ENCODE peak calls at places on chromosomes 6 and 20, in seven cellular contexts. Y, H, L, B, C, N and J are unnamed samples.

GRCh38 chr20:3276400-3277015 is 37.5 kb upstream of the SLC4A11 start:
- DNase-seq in Y (peak; percentile 22), B (peak; percentile 60), H (no peak), C (peak; percentile 56), N (peak; percentile 24), L (peak; percentile 23), J (peak; percentile 48)

GRCh38 chr20:52859156-52859887 is 112.8 kb upstream of the TSHZ2 start:
- DNase-seq in N (no peak), B (peak; percentile 28), H (no peak), Y (no peak), C (peak; percentile 38), L (peak; percentile 54), J (no peak)

GRCh38 chr6:46263709-46264091 is 92.9 kb upstream of the ENPP5 start:
- DNase-seq in N (no peak), L (peak; percentile 10), H (no peak), Y (peak; percentile 20), B (no peak), C (no peak), J (no peak)

GRCh38 chr20:21272279-21272678 is 30.9 kb upstream of the XRN2 start:
- DNase-seq in B (peak; percentile 40), C (no peak), Y (peak; percentile 51), L (no peak), H (no peak), N (no peak), J (peak; percentile 51)

GRCh38 chr6:133854633-133855598 is 34.0 kb upstream of the TCF21 start:
- DNase-seq in Y (no peak), C (peak; percentile 60), N (peak; percentile 29), H (peak; percentile 74), L (peak; percentile 40), B (peak; percentile 46), J (no peak)

GRCh38 chr20:24668791-24669190 is 199.4 kb downstream of the SYNDIG1 start:
- DNase-seq in B (no peak), C (no peak), Y (no peak), H (no peak), L (no peak), N (no peak), J (no peak)

GRCh38 chr6:36677753-36678487 is 594 bp upstream of the CDKN1A start:
- DNase-seq in Y (no peak), H (no peak), B (no peak), L (peak; percentile 39), N (no peak), C (no peak), J (no peak)

GRCh38 chr6:167493961-167494697 is 169.2 kb downstream of the TTLL2 start:
- DNase-seq in C (no peak), N (no peak), L (no peak), H (no peak), Y (no peak), B (no peak), J (no peak)

GRCh38 chr20:51473771-51474170 is 68.7 kb downstream of the NFATC2 start:
- DNase-seq in L (no peak), B (no peak), N (no peak), Y (no peak), H (no peak), C (no peak), J (no peak)

DNA sequence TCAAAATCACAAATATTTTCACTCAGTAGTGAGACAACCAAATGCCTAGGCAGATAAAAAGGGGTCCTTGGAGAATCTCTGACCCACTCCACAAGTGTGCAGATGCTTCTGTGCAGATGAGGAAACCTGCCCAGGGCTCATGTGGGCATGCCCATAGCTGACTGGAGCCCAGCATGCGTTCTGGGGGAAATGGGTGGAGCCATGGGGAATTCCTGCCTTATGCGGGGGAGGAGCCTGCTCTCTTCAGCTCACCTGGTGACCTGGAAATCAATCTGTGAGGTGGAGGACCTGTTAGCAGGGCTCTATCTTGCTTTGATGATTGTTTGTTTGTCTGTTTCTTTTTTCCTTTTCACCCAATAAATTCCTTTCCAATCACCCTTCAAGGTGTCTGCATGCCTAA is 23.4 kb upstream of the PLN start:
- DNase-seq in N (no peak), Y (no peak), C (peak; percentile 71), B (peak; percentile 22), L (no peak), H (no peak), J (no peak)
- H3K9ac ChIP-seq in N (no peak overlapping the region), Y (no peak overlapping the region), C (no peak overlapping the region), B (no peak overlapping the region), L (no peak overlapping the region), H (no peak overlapping the region), J (no peak overlapping the region)

GRCh38 chr20:11499235-11499634 is 418.5 kb upstream of the BTBD3 start:
- DNase-seq in H (no peak), L (no peak), Y (no peak), N (no peak), C (no peak), B (peak; percentile 4), J (peak; percentile 53)

GRCh38 chr20:11502051-11502450 is 415.6 kb upstream of the BTBD3 start:
- DNase-seq in N (no peak), Y (peak; percentile 13), H (no peak), C (no peak), L (no peak), B (no peak), J (no peak)

GRCh38 chr20:11497543-11497942 is 420.1 kb upstream of the BTBD3 start:
- DNase-seq in L (no peak), Y (no peak), C (no peak), B (peak; percentile 8), N (peak; percentile 2), H (no peak), J (no peak)

GRCh38 chr20:11502668-11503067 is 415.0 kb upstream of the BTBD3 start:
- DNase-seq in N (no peak), B (no peak), L (no peak), H (no peak), C (no peak), Y (no peak), J (no peak)
- H2AK5ac ChIP-seq in N (no peak overlapping the region), B (no peak overlapping the region), L (peak overlapping the region; percentile 31), H (no peak overlapping the region), C (no peak overlapping the region), Y (no peak overlapping the region), J (no peak overlapping the region)

DNA sequence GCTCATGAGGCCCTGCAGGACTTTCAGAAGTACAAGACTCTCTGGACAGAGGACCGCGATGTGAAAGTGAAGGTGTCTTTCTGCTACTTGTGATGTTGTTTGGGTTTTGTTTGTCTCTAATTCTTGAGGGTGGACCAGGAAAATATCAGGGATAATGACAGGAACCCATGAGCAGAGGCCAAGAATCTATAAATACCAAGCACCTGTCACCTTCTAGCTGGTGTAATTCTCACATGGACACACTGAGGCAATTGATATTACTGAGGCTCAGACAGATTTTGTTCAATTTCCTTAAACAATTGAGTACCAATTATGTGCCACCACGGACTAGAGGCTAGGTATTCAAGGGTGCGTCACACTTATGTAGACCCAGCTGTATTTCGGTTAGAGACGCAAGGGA is 107.9 kb downstream of the DNAH8 start:
- DNase-seq in H (no peak), B (no peak), Y (no peak), N (no peak), C (no peak), L (no peak), J (no peak)
- H3K18ac ChIP-seq in H (no peak overlapping the region), B (no peak overlapping the region), Y (no peak overlapping the region), N (no peak overlapping the region), C (no peak overlapping the region), L (no peak overlapping the region), J (no peak overlapping the region)

GRCh38 chr6:71491844-71492243 is 203.2 kb downstream of the OGFRL1 start:
- DNase-seq in N (no peak), B (no peak), C (no peak), H (no peak), L (no peak), Y (no peak), J (no peak)

GRCh38 chr6:71488186-71488585 is 199.6 kb downstream of the OGFRL1 start:
- DNase-seq in H (no peak), N (no peak), L (no peak), B (no peak), Y (no peak), C (no peak), J (no peak)

GRCh38 chr6:71492668-71493067 is 204.1 kb downstream of the OGFRL1 start:
- DNase-seq in L (no peak), Y (no peak), B (no peak), C (no peak), N (no peak), H (no peak), J (no peak)

GRCh38 chr6:71490876-71491275 is 202.3 kb downstream of the OGFRL1 start:
- DNase-seq in C (no peak), L (no peak), N (no peak), Y (no peak), H (no peak), B (no peak), J (peak; percentile 81)

DNA sequence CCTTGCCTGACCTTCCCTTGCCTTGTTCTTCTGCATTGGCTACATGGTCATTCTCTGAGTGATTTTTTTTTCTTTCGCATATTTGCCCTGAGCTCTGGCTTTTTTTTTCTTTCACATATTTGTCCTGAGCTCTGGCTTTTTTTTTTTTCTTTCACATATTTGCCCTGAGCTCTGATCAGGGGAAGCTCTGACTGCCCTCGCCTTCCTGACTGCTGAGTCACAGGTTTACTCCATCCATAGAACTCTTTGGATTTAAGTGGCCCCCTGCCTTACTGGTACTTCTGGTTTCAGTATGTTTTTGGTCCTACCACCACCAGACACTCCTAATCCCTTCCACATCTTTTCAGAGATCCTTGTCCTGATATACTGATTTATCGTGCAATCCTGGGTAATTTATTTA is 201.1 kb downstream of the OGFRL1 start:
- DNase-seq in L (peak; percentile 86), B (peak; percentile 91), N (no peak), Y (peak; percentile 90), H (no peak), C (peak; percentile 42), J (peak; percentile 96)
- H3K9ac ChIP-seq in L (peak overlapping the region; percentile 36), B (no peak overlapping the region), N (no peak overlapping the region), Y (no peak overlapping the region), H (no peak overlapping the region), C (no peak overlapping the region), J (no peak overlapping the region)

GRCh38 chr20:62692176-62692575 is 16.5 kb upstream of the NTSR1 start:
- DNase-seq in L (no peak), C (no peak), Y (no peak), N (no peak), B (no peak), H (no peak), J (no peak)

GRCh38 chr20:62693523-62693922 is 15.1 kb upstream of the NTSR1 start:
- DNase-seq in Y (no peak), L (no peak), B (no peak), N (no peak), C (no peak), H (no peak), J (no peak)

GRCh38 chr20:62689861-62690644 is 18.6 kb upstream of the NTSR1 start:
- DNase-seq in Y (no peak), L (no peak), H (no peak), B (no peak), N (no peak), C (no peak), J (no peak)

GRCh38 chr20:62688855-62689460 is 19.7 kb upstream of the NTSR1 start:
- DNase-seq in C (no peak), N (no peak), L (no peak), B (no peak), H (no peak), Y (peak; percentile 7), J (no peak)

DNA sequence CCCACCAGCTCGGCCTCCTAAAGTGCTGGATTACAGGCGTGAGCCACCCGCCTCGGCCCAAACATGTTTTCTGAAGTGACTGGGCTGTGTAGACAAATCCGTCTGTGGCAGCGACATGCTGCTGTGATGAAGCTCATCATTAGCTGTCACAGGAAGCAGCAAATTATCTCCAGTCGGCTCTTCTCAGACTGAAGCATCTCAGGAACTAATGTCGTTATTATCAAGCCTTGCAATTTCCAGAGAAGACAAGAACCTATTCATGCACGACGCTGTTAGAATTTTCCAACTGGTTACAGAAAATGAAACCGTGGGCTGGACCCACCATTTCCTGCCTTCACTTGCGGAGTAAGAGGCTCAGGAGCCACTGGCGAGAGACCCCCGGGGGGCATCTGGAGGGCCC is 17.2 kb upstream of the NTSR1 start:
- DNase-seq in Y (no peak), B (no peak), C (no peak), H (no peak), N (no peak), L (no peak), J (no peak)
- H2AK5ac ChIP-seq in Y (no peak overlapping the region), B (no peak overlapping the region), C (no peak overlapping the region), H (no peak overlapping the region), N (no peak overlapping the region), L (no peak overlapping the region), J (no peak overlapping the region)